ENCODE peak calls at places on chromosomes 13 and 19, in seven cellular contexts. O is K562, J is HCT116, Z is GM12878, E is HepG2, F is SK-N-SH, L is H1. G is an unnamed sample.

GRCh38 chr19:5805465-5806132 is 732 bp downstream of the NRTN start:
- DNase-seq in L (peak), F (peak), E (peak), J (no peak), O (peak), Z (no peak), G (peak)

GRCh38 chr19:37362733-37363132 is 8.2 kb upstream of the ZNF527 start:
- DNase-seq in Z (no peak), E (peak), J (no peak), F (peak), O (peak), L (peak), G (peak)

GRCh38 chr19:57701625-57702024 is 7.4 kb downstream of the ZNF154 start:
- DNase-seq in L (no peak), O (no peak), E (no peak), J (no peak), Z (no peak), F (no peak), G (no peak)

GRCh38 chr19:6470173-6470572 is 6.1 kb downstream of the CRB3 start:
- DNase-seq in Z (no peak), J (no peak), F (no peak), E (no peak), L (no peak), O (peak), G (no peak)

GRCh38 chr13:80083516-80084085 is 257.3 kb downstream of the SPRY2 start:
- DNase-seq in O (no peak), E (no peak), J (no peak), L (no peak), Z (no peak), F (no peak), G (no peak)

GRCh38 chr19:54662730-54663129 is at the start of gene LILRB4:
- DNase-seq in Z (no peak), F (no peak), O (no peak), L (no peak), J (no peak), E (no peak), G (no peak)

GRCh38 chr13:99717959-99718674 is 216.8 kb downstream of the TM9SF2 start:
- DNase-seq in E (no peak), Z (no peak), J (no peak), O (no peak), F (no peak), L (no peak), G (no peak)

GRCh38 chr13:34076319-34076718 is 258.4 kb downstream of the RFC3 start:
- DNase-seq in E (no peak), L (no peak), F (no peak), J (no peak), O (no peak), Z (no peak), G (no peak)

GRCh38 chr13:51317262-51317661 is 22.2 kb upstream of the SERPINE3 start:
- DNase-seq in F (no peak), O (no peak), L (no peak), Z (no peak), J (no peak), E (no peak), G (no peak)

GRCh38 chr19:8489591-8490394 is 12.6 kb downstream of the PRAM1 start:
- DNase-seq in E (no peak), F (no peak), Z (no peak), J (no peak), L (no peak), O (no peak), G (peak)

GRCh38 chr13:94268661-94269060 is 210.8 kb downstream of the DCT start:
- DNase-seq in O (no peak), Z (no peak), E (no peak), L (no peak), F (no peak), J (no peak), G (no peak)

GRCh38 chr13:20301391-20302071 is 69.4 kb upstream of the GJB6 start:
- DNase-seq in O (no peak), J (no peak), E (no peak), L (peak), Z (no peak), F (no peak), G (no peak)

GRCh38 chr13:113864303-113864890 is 521 bp upstream of the GAS6 start:
- DNase-seq in O (no peak), Z (no peak), E (no peak), J (no peak), L (no peak), F (peak), G (no peak)

GRCh38 chr13:42991892-42992584 is at the start of gene EPSTI1:
- DNase-seq in J (no peak), L (peak), E (no peak), F (no peak), Z (no peak), O (peak), G (peak)

GRCh38 chr19:23116802-23117571 is at the start of gene ZNF730:
- DNase-seq in F (peak), J (no peak), L (peak), Z (peak), E (no peak), O (peak), G (peak)

GRCh38 chr13:74758188-74758587 is 624.0 kb upstream of the KLF12 start:
- DNase-seq in L (no peak), F (no peak), Z (no peak), O (no peak), E (no peak), J (no peak), G (no peak)

GRCh38 chr19:34502582-34503545 is 21.3 kb downstream of the WTIP start:
- DNase-seq in J (no peak), L (peak), O (no peak), Z (no peak), F (peak), E (no peak), G (no peak)

GRCh38 chr19:23440791-23441190 is 45.5 kb upstream of the ZNF91 start:
- DNase-seq in F (peak), Z (no peak), E (no peak), J (no peak), L (peak), O (peak), G (no peak)

GRCh38 chr13:21735621-21736401 is 64.9 kb downstream of the FGF9 start:
- DNase-seq in J (no peak), L (no peak), E (no peak), F (no peak), O (no peak), Z (no peak), G (no peak)

GRCh38 chr19:17090501-17091074 is 15.0 kb downstream of the MYO9B start:
- DNase-seq in E (no peak), O (no peak), Z (no peak), F (no peak), L (no peak), J (no peak), G (no peak)

GRCh38 chr13:81929988-81930387 is 1589.1 kb upstream of the SPRY2 start:
- DNase-seq in L (no peak), F (peak), E (peak), J (no peak), O (no peak), Z (no peak), G (peak)

GRCh38 chr13:76677047-76677446 is 209.2 kb downstream of the KCTD12 start:
- DNase-seq in L (no peak), O (no peak), E (no peak), J (no peak), Z (no peak), F (no peak), G (no peak)

GRCh38 chr13:33109801-33110200 is 93.6 kb downstream of the KL start:
- DNase-seq in Z (no peak), O (peak), J (no peak), E (no peak), F (no peak), L (peak), G (no peak)

GRCh38 chr13:100423375-100423774 is 165.2 kb downstream of the GGACT start:
- DNase-seq in F (no peak), L (no peak), O (no peak), E (no peak), J (no peak), Z (no peak), G (no peak)

GRCh38 chr19:41888926-41889325 is 5.9 kb downstream of the ARHGEF1 start:
- DNase-seq in J (no peak), Z (no peak), E (no peak), O (no peak), L (no peak), F (no peak), G (no peak)

GRCh38 chr19:49712397-49712859 is 21.5 kb downstream of the CPT1C start:
- DNase-seq in E (peak), Z (no peak), L (peak), O (peak), F (peak), J (peak), G (no peak)

GRCh38 chr13:90883592-90883991 is 463.9 kb upstream of the MIR17HG start:
- DNase-seq in J (no peak), O (no peak), F (no peak), L (no peak), Z (no peak), E (no peak), G (no peak)
- TF ChIP-seq JUND in J (no peak), O (no peak), F (no peak), L (no peak), Z (no peak), E (no peak), G (no peak)

DNA sequence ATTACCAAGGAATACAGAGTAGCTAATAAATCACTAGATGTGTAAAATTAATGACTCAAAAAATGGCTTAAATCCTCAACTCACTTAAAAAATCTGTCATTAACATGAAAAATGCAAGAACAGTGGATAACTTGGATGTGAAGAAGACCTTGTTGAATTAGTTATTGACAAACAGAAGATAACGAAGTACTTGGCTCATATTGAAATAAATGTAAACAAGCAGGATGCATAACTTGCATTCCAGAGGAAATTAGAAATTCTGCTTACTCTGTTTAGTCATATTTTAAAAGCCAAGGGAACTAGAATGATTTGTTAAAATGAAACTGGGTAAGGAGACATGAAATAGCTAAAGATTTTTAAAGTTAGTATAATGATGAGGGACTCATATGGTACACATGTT is 1812.2 kb downstream of the PCDH9 start:
- DNase-seq in L (no peak), E (no peak), J (no peak), O (no peak), F (no peak), Z (no peak), G (peak)
- TF ChIP-seq JUND in L (no peak), E (no peak), J (no peak), O (no peak), F (no peak), Z (no peak), G (peak)

GRCh38 chr19:46385636-46386035 is 27.7 kb downstream of the CCDC8 start:
- DNase-seq in F (no peak), J (no peak), E (no peak), Z (no peak), O (no peak), L (no peak), G (no peak)

GRCh38 chr19:46386151-46386550 is 27.2 kb downstream of the CCDC8 start:
- DNase-seq in J (no peak), F (no peak), L (no peak), O (no peak), Z (no peak), E (no peak), G (no peak)

GRCh38 chr19:46388311-46389095 is 24.9 kb downstream of the CCDC8 start:
- DNase-seq in F (no peak), J (no peak), Z (no peak), E (no peak), L (no peak), O (no peak), G (no peak)

GRCh38 chr19:46386996-46387712 is 26.2 kb downstream of the CCDC8 start:
- DNase-seq in Z (no peak), O (no peak), L (no peak), J (no peak), E (no peak), F (no peak), G (no peak)

GRCh38 chr19:46387713-46388130 is 25.6 kb downstream of the CCDC8 start:
- DNase-seq in L (no peak), E (no peak), O (no peak), F (no peak), J (no peak), Z (no peak), G (no peak)
- TF ChIP-seq JUND in L (no peak), E (no peak), O (no peak), F (no peak), J (no peak), Z (no peak), G (no peak)

DNA sequence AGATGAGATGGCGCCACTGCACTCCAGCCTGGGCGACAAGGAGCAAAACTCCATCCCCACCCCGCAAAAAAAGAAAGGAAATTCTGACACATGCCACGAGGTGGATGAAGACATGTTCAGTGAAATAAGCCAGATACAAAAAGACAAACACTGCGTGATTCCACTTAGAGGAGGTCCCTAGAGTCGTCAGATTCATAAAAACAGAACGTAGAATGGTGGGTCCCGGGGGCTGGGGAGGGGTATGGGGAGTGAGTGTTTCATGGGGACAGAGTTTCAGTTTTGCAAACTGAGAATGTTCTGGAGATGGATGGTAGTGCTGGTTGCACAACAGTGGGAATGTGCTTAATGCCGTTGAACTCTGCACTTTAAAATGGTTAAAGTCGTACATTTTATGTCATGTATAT is 4.0 kb upstream of the SPC24 start:
- DNase-seq in L (no peak), O (no peak), E (no peak), F (peak), Z (no peak), J (no peak), G (no peak)
- TF ChIP-seq JUND in L (no peak), O (no peak), E (no peak), F (no peak), Z (no peak), J (no peak), G (no peak)

GRCh38 chr19:14318873-14319272 is 62.4 kb upstream of the ADGRE5 start:
- DNase-seq in F (peak), J (no peak), Z (no peak), L (peak), E (no peak), O (peak), G (no peak)
- TF ChIP-seq JUND in F (no peak), J (no peak), Z (no peak), L (no peak), E (no peak), O (no peak), G (no peak)

GRCh38 chr13:111474136-111475002 is 153.9 kb downstream of the TEX29 start:
- DNase-seq in E (peak), O (peak), Z (no peak), J (peak), F (peak), L (peak), G (peak)
- TF ChIP-seq JUND in E (no peak), O (no peak), Z (no peak), J (no peak), F (no peak), L (no peak), G (no peak)

GRCh38 chr13:87872813-87873212 is 201.6 kb downstream of the SLITRK5 start:
- DNase-seq in E (no peak), Z (no peak), J (no peak), F (no peak), L (no peak), O (no peak), G (no peak)

GRCh38 chr13:87877477-87877876 is 206.3 kb downstream of the SLITRK5 start:
- DNase-seq in Z (no peak), J (no peak), E (no peak), O (no peak), L (no peak), F (no peak), G (no peak)

DNA sequence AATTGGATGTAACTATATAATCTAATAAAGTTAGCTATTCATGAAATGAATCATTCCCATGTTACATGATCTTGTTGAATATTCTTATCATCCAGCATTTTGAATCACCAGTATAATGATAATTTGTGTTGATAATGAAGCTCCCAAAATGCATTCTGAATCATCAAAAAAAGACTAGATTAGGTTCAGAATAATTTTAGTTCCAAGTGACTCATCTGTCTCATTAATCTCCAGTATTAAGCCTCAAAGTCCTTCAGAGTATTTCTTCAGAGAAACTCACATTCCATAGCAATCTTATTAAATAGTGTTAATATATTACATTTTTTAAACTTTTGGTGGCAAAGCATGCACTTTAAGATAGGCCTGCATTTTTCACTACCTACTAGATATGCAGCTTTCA is 207.5 kb downstream of the SLITRK5 start:
- DNase-seq in Z (no peak), E (no peak), J (no peak), O (no peak), L (no peak), F (no peak), G (no peak)
- TF ChIP-seq JUND in Z (no peak), E (no peak), J (no peak), O (no peak), L (no peak), F (no peak), G (no peak)